ENCODE peak calls at places on chromosomes 6 and 20, in seven cellular contexts. V is stimulated activated CD4-positive, alpha-beta T cell treated with anti-CD3 and anti-CD28 coated beads, TNF-alpha, amount 100 ng/mL, for 24 hours; J is left cardiac atrium; Q is left colon; W is effector memory CD8-positive, alpha-beta T cell; P is transverse colon; N is GM10248. M is an unnamed sample.

GRCh38 chr6:130997061-130997753 is 65.8 kb downstream of the EPB41L2 start:
- DNase-seq in V (no peak), J (no peak), Q (no peak), W (no peak), P (no peak), N (no peak), M (no peak)

GRCh38 chr6:81194374-81194773 is 558.1 kb downstream of the TENT5A start:
- DNase-seq in V (no peak), J (no peak), Q (no peak), W (no peak), P (no peak), N (no peak), M (no peak)

GRCh38 chr6:3337521-3338350 is 79.0 kb downstream of the PSMG4 start:
- DNase-seq in V (no peak), J (no peak), Q (no peak), W (no peak), P (no peak), N (peak), M (no peak)

GRCh38 chr6:45741437-45742166 is 274.1 kb downstream of the CLIC5 start:
- DNase-seq in V (no peak), J (no peak), Q (peak), W (no peak), P (peak), N (peak), M (no peak)

GRCh38 chr6:166001359-166001758 is 166.3 kb downstream of the TBXT start:
- DNase-seq in V (no peak), J (no peak), Q (no peak), W (no peak), P (no peak), N (no peak), M (no peak)

GRCh38 chr6:125753218-125753936 is 3.9 kb downstream of the HEY2 start:
- DNase-seq in V (no peak), J (no peak), Q (no peak), W (no peak), P (no peak), N (no peak), M (peak)

GRCh38 chr20:40191573-40191972 is 497.5 kb downstream of the MAFB start:
- DNase-seq in V (no peak), J (no peak), Q (no peak), W (no peak), P (no peak), N (no peak), M (no peak)

GRCh38 chr6:128557086-128557485 is 36.7 kb upstream of the PTPRK start:
- DNase-seq in V (no peak), J (no peak), Q (no peak), W (no peak), P (no peak), N (no peak), M (no peak)

GRCh38 chr6:155274106-155274505 is 10.3 kb downstream of the CLDN20 start:
- DNase-seq in V (no peak), J (no peak), Q (no peak), W (no peak), P (no peak), N (no peak), M (no peak)

GRCh38 chr6:108841377-108841855 is 6.8 kb upstream of the ARMC2 start:
- DNase-seq in V (no peak), J (no peak), Q (no peak), W (no peak), P (peak), N (no peak), M (no peak)

GRCh38 chr20:3753098-3753497 is 14.5 kb downstream of the ADISSP start:
- DNase-seq in V (peak), J (peak), Q (peak), W (peak), P (peak), N (peak), M (peak)

GRCh38 chr6:138999949-139000725 is 12.1 kb upstream of the REPS1 start:
- DNase-seq in V (no peak), J (no peak), Q (no peak), W (no peak), P (no peak), N (no peak), M (no peak)

GRCh38 chr6:11824986-11825385 is 46.4 kb upstream of the ADTRP start:
- DNase-seq in V (peak), J (no peak), Q (no peak), W (no peak), P (no peak), N (peak), M (no peak)

GRCh38 chr6:21722488-21722887 is 128.9 kb downstream of the SOX4 start:
- DNase-seq in V (no peak), J (no peak), Q (peak), W (no peak), P (no peak), N (no peak), M (no peak)

GRCh38 chr6:4210619-4211419 is 75.4 kb upstream of the ECI2 start:
- DNase-seq in V (peak), J (peak), Q (peak), W (peak), P (peak), N (peak), M (peak)

GRCh38 chr6:118968416-118968815 is 33.5 kb upstream of the MCM9 start:
- DNase-seq in V (no peak), J (no peak), Q (no peak), W (no peak), P (no peak), N (no peak), M (no peak)

GRCh38 chr6:156379946-156380707 is 397.1 kb upstream of the ARID1B start:
- DNase-seq in V (no peak), J (no peak), Q (no peak), W (no peak), P (no peak), N (no peak), M (no peak)

GRCh38 chr6:88869263-88870023 is 94.0 kb downstream of the RNGTT start:
- DNase-seq in V (no peak), J (no peak), Q (no peak), W (no peak), P (no peak), N (no peak), M (no peak)

GRCh38 chr6:7045331-7045730 is 62.4 kb upstream of the RREB1 start:
- DNase-seq in V (no peak), J (no peak), Q (no peak), W (no peak), P (no peak), N (no peak), M (no peak)

GRCh38 chr6:112109267-112109666 is 21.9 kb downstream of the FAM229B start:
- DNase-seq in V (no peak), J (no peak), Q (no peak), W (no peak), P (no peak), N (no peak), M (no peak)

GRCh38 chr6:159399953-159400352 is 230.8 kb downstream of the FNDC1 start:
- DNase-seq in V (no peak), J (no peak), Q (no peak), W (no peak), P (no peak), N (no peak), M (no peak)

GRCh38 chr6:115643762-115644161 is 416.9 kb downstream of the FRK start:
- DNase-seq in V (no peak), J (no peak), Q (no peak), W (no peak), P (no peak), N (no peak), M (no peak)

GRCh38 chr6:168017629-168018028 is 20.2 kb downstream of the KIF25 start:
- DNase-seq in V (no peak), J (no peak), Q (no peak), W (no peak), P (no peak), N (no peak), M (peak)

GRCh38 chr20:38147166-38147565 is 17.9 kb downstream of the TGM2 start:
- DNase-seq in V (no peak), J (no peak), Q (no peak), W (no peak), P (no peak), N (no peak), M (no peak)

GRCh38 chr6:108621117-108621516 is 60.4 kb downstream of the FOXO3 start:
- DNase-seq in V (no peak), J (peak), Q (no peak), W (no peak), P (peak), N (no peak), M (no peak)

GRCh38 chr6:17098538-17098937 is 3.3 kb upstream of the STMND1 start:
- DNase-seq in V (no peak), J (no peak), Q (no peak), W (no peak), P (no peak), N (no peak), M (no peak)

GRCh38 chr20:34195355-34195754 is 45.9 kb upstream of the ASIP start:
- DNase-seq in V (no peak), J (no peak), Q (no peak), W (no peak), P (no peak), N (no peak), M (no peak)